ENCODE peak calls at places on chromosomes 12 and 14, in ten cellular contexts. W is fibroblast of mammary gland; Y is DMS 273 treated with DMSO at 0.1 percent for 48 hours; O is skeletal muscle cell; F is astrocyte of the spinal cord; S is activated CD4-positive, alpha-beta T cell treated with anti-CD3 and anti-CD28 coated beads, Interleukin-2, amount 50 U/mL, for 1 hour; U is AG04450; K is amygdala; R is CD8-positive, alpha-beta memory T cell; Z is fibroblast of the conjunctiva. D is an unnamed sample.
A peak's percentile ranks its signal among the peaks of the same experiment; 100 is the strongest.

GRCh38 chr14:81784084-81784483 is 250.4 kb upstream of the SEL1L start:
- DNase-seq in K (no peak), U (no peak), Z (no peak), W (no peak), O (no peak), F (no peak), R (no peak), Y (no peak), S (no peak), D (no peak)

GRCh38 chr14:69845787-69846186 is 33.4 kb upstream of the SMOC1 start:
- DNase-seq in W (no peak), Z (no peak), Y (no peak), F (no peak), U (no peak), K (no peak), S (no peak), R (no peak), O (no peak), D (peak; percentile 16)

GRCh38 chr14:58639842-58640484 is 2.2 kb downstream of the DACT1 start:
- DNase-seq in O (peak; percentile 67), U (peak; percentile 49), F (peak; percentile 87), S (no peak), R (no peak), Y (peak; percentile 83), Z (peak; percentile 82), W (peak; percentile 90), K (peak; percentile 20), D (peak; percentile 69)

GRCh38 chr12:67222302-67222701 is 46.9 kb upstream of the CAND1 start:
- DNase-seq in K (no peak), F (peak; percentile 37), R (no peak), Z (no peak), Y (no peak), W (peak; percentile 8), U (no peak), S (no peak), O (no peak), D (peak; percentile 55)

GRCh38 chr14:52314521-52315354 is 626 bp downstream of the PTGER2 start:
- DNase-seq in F (peak; percentile 40), W (no peak), U (no peak), Y (no peak), O (no peak), S (peak; percentile 27), Z (no peak), K (no peak), R (peak; percentile 65), D (peak; percentile 24)

GRCh38 chr12:117284160-117284559 is 77.3 kb downstream of the NOS1 start:
- DNase-seq in Z (no peak), S (no peak), O (no peak), R (no peak), K (no peak), Y (peak; percentile 88), F (no peak), U (no peak), W (no peak), D (no peak)

GRCh38 chr14:98705826-98706225 is 566.2 kb downstream of the BCL11B start:
- DNase-seq in F (no peak), Y (no peak), O (no peak), Z (no peak), R (no peak), W (no peak), S (no peak), K (no peak), U (no peak), D (peak; percentile 57)

GRCh38 chr14:89349196-89350008 is 67.6 kb downstream of the FOXN3 start:
- DNase-seq in F (peak; percentile 65), U (no peak), K (peak; percentile 61), S (peak; percentile 17), Y (peak; percentile 77), Z (peak; percentile 22), W (no peak), O (peak; percentile 76), R (no peak), D (no peak)

GRCh38 chr14:70780396-70781075 is 28.8 kb downstream of the MAP3K9 start:
- DNase-seq in U (no peak), O (no peak), W (no peak), Y (no peak), Z (no peak), F (no peak), K (no peak), S (no peak), R (no peak), D (no peak)

GRCh38 chr14:76808990-76809389 is 3.7 kb downstream of the ANGEL1 start:
- DNase-seq in S (no peak), U (no peak), Z (no peak), K (no peak), O (no peak), Y (no peak), F (no peak), R (no peak), W (no peak), D (no peak)

GRCh38 chr12:39587247-39587646 is 32.4 kb downstream of the ABCD2 start:
- DNase-seq in Y (no peak), F (peak; percentile 33), R (peak; percentile 50), U (no peak), S (peak; percentile 6), W (peak; percentile 41), O (no peak), K (no peak), Z (no peak), D (peak; percentile 25)

GRCh38 chr14:42490536-42490935 is 883.9 kb downstream of the LRFN5 start:
- DNase-seq in Y (no peak), W (peak; percentile 74), F (peak; percentile 54), S (no peak), O (peak; percentile 67), U (peak; percentile 27), K (no peak), R (no peak), Z (no peak), D (no peak)

GRCh38 chr14:23478109-23478698 is 8.7 kb downstream of the NGDN start:
- DNase-seq in O (peak; percentile 11), S (peak; percentile 66), U (peak; percentile 37), K (peak; percentile 11), W (peak; percentile 69), F (peak; percentile 69), Y (peak; percentile 20), R (peak; percentile 73), Z (peak; percentile 59), D (peak; percentile 72)

GRCh38 chr14:64722842-64723447 is 18.7 kb downstream of the PLEKHG3 start:
- DNase-seq in O (no peak), W (no peak), Y (no peak), U (no peak), F (no peak), K (no peak), Z (no peak), S (no peak), R (no peak), D (peak; percentile 93)

GRCh38 chr12:122023339-122024131 is 1.9 kb downstream of the BCL7A start:
- DNase-seq in F (peak; percentile 65), Z (peak; percentile 28), U (peak; percentile 11), K (peak; percentile 53), O (peak; percentile 34), W (peak; percentile 72), R (no peak), Y (peak; percentile 84), S (no peak), D (peak; percentile 56)

D was measured in epithelial cell of esophagus.